ENCODE peak calls at places on chromosomes 4 and X, in six cellular contexts. One of them, this sample, is unnamed.

GRCh38 chr4:3470244-3471097 is 7.4 kb downstream of the DOK7 start:
- DNase-seq in stomach: peak
- DNase-seq in dorsolateral prefrontal cortex: no peak
- DNase-seq in psoas muscle: peak
- DNase-seq in GM23248: peak
- DNase-seq in heart left ventricle: peak
- DNase-seq in this sample: no peak

GRCh38 chr4:8198206-8198905 is 734 bp upstream of the SH3TC1 start:
- DNase-seq in heart left ventricle: no peak
- DNase-seq in psoas muscle: no peak
- DNase-seq in stomach: peak
- DNase-seq in dorsolateral prefrontal cortex: no peak
- DNase-seq in GM23248: no peak
- DNase-seq in this sample: no peak

GRCh38 chrX:129792586-129793291 is 13.0 kb downstream of the SASH3 start:
- DNase-seq in heart left ventricle: no peak
- DNase-seq in stomach: no peak
- DNase-seq in psoas muscle: no peak
- DNase-seq in GM23248: no peak
- DNase-seq in dorsolateral prefrontal cortex: no peak
- DNase-seq in this sample: no peak

GRCh38 chr4:56619160-56619559 is 61.9 kb downstream of the HOPX start:
- DNase-seq in GM23248: no peak
- DNase-seq in heart left ventricle: no peak
- DNase-seq in psoas muscle: no peak
- DNase-seq in dorsolateral prefrontal cortex: no peak
- DNase-seq in stomach: no peak
- DNase-seq in this sample: no peak

GRCh38 chr4:92091335-92091734 is 212.4 kb upstream of the GRID2 start:
- DNase-seq in stomach: no peak
- DNase-seq in heart left ventricle: no peak
- DNase-seq in psoas muscle: no peak
- DNase-seq in dorsolateral prefrontal cortex: no peak
- DNase-seq in GM23248: peak
- DNase-seq in this sample: no peak

GRCh38 chr4:119139316-119139715 is 3.7 kb downstream of the MYOZ2 start:
- DNase-seq in psoas muscle: no peak
- DNase-seq in stomach: no peak
- DNase-seq in GM23248: peak
- DNase-seq in heart left ventricle: no peak
- DNase-seq in dorsolateral prefrontal cortex: no peak
- DNase-seq in this sample: no peak

GRCh38 chr4:11700751-11701226 is 272.1 kb upstream of the HS3ST1 start:
- DNase-seq in psoas muscle: no peak
- DNase-seq in GM23248: no peak
- DNase-seq in stomach: no peak
- DNase-seq in heart left ventricle: no peak
- DNase-seq in dorsolateral prefrontal cortex: no peak
- DNase-seq in this sample: no peak

GRCh38 chr4:1249731-1250526 is 999 bp upstream of the CTBP1 start:
- DNase-seq in psoas muscle: peak
- DNase-seq in dorsolateral prefrontal cortex: peak
- DNase-seq in stomach: no peak
- DNase-seq in GM23248: peak
- DNase-seq in heart left ventricle: no peak
- DNase-seq in this sample: no peak

GRCh38 chr4:71938776-71939175 is 93.0 kb upstream of the NPFFR2 start:
- DNase-seq in dorsolateral prefrontal cortex: no peak
- DNase-seq in psoas muscle: no peak
- DNase-seq in GM23248: no peak
- DNase-seq in stomach: no peak
- DNase-seq in heart left ventricle: no peak
- DNase-seq in this sample: no peak

GRCh38 chr4:106796866-106797265 is 239.2 kb downstream of the DKK2 start:
- DNase-seq in stomach: no peak
- DNase-seq in dorsolateral prefrontal cortex: no peak
- DNase-seq in heart left ventricle: no peak
- DNase-seq in psoas muscle: no peak
- DNase-seq in GM23248: no peak
- DNase-seq in this sample: no peak

GRCh38 chrX:123728554-123728953 is 4.3 kb downstream of the THOC2 start:
- DNase-seq in stomach: no peak
- DNase-seq in GM23248: no peak
- DNase-seq in dorsolateral prefrontal cortex: no peak
- DNase-seq in psoas muscle: no peak
- DNase-seq in heart left ventricle: no peak
- DNase-seq in this sample: no peak

GRCh38 chr4:47490550-47490949 is 5.5 kb downstream of the ATP10D start:
- DNase-seq in psoas muscle: no peak
- DNase-seq in dorsolateral prefrontal cortex: no peak
- DNase-seq in GM23248: peak
- DNase-seq in heart left ventricle: peak
- DNase-seq in stomach: no peak
- DNase-seq in this sample: no peak

GRCh38 chr4:124177647-124178425 is 534.7 kb downstream of the ANKRD50 start:
- DNase-seq in heart left ventricle: no peak
- DNase-seq in dorsolateral prefrontal cortex: no peak
- DNase-seq in psoas muscle: no peak
- DNase-seq in stomach: no peak
- DNase-seq in GM23248: peak
- DNase-seq in this sample: no peak

GRCh38 chrX:21479695-21480280 is 105.6 kb downstream of the CNKSR2 start:
- DNase-seq in dorsolateral prefrontal cortex: no peak
- DNase-seq in stomach: no peak
- DNase-seq in heart left ventricle: no peak
- DNase-seq in psoas muscle: no peak
- DNase-seq in GM23248: peak
- DNase-seq in this sample: peak

GRCh38 chrX:50704360-50704759 is 109.6 kb downstream of the SHROOM4 start:
- DNase-seq in dorsolateral prefrontal cortex: no peak
- DNase-seq in heart left ventricle: no peak
- DNase-seq in GM23248: peak
- DNase-seq in psoas muscle: no peak
- DNase-seq in stomach: no peak
- DNase-seq in this sample: no peak

GRCh38 chr4:115113382-115114106 is at the start of gene NDST4:
- DNase-seq in stomach: no peak
- DNase-seq in GM23248: peak
- DNase-seq in dorsolateral prefrontal cortex: no peak
- DNase-seq in psoas muscle: no peak
- DNase-seq in heart left ventricle: peak
- DNase-seq in this sample: no peak

GRCh38 chr4:37812713-37813112 is 13.8 kb upstream of the PGM2 start:
- DNase-seq in dorsolateral prefrontal cortex: no peak
- DNase-seq in GM23248: peak
- DNase-seq in psoas muscle: no peak
- DNase-seq in stomach: no peak
- DNase-seq in heart left ventricle: no peak
- DNase-seq in this sample: peak

GRCh38 chrX:41293269-41293668 is 40.7 kb upstream of the DDX3X start:
- DNase-seq in GM23248: no peak
- DNase-seq in heart left ventricle: no peak
- DNase-seq in psoas muscle: peak
- DNase-seq in stomach: no peak
- DNase-seq in dorsolateral prefrontal cortex: no peak
- DNase-seq in this sample: no peak

GRCh38 chr4:16706251-16706650 is 192.2 kb downstream of the LDB2 start:
- DNase-seq in stomach: no peak
- DNase-seq in GM23248: no peak
- DNase-seq in dorsolateral prefrontal cortex: no peak
- DNase-seq in heart left ventricle: no peak
- DNase-seq in psoas muscle: no peak
- DNase-seq in this sample: no peak

GRCh38 chrX:48761674-48762471 is at the start of gene GLOD5:
- DNase-seq in GM23248: no peak
- DNase-seq in dorsolateral prefrontal cortex: no peak
- DNase-seq in heart left ventricle: no peak
- DNase-seq in psoas muscle: no peak
- DNase-seq in stomach: peak
- DNase-seq in this sample: no peak

GRCh38 chrX:9516635-9517034 is 51.8 kb downstream of the TBL1X start:
- DNase-seq in stomach: no peak
- DNase-seq in GM23248: no peak
- DNase-seq in psoas muscle: no peak
- DNase-seq in dorsolateral prefrontal cortex: no peak
- DNase-seq in heart left ventricle: no peak
- DNase-seq in this sample: no peak

GRCh38 chr4:121764702-121765367 is at the start of gene SMIM43:
- DNase-seq in heart left ventricle: peak
- DNase-seq in dorsolateral prefrontal cortex: no peak
- DNase-seq in psoas muscle: no peak
- DNase-seq in GM23248: peak
- DNase-seq in stomach: no peak
- DNase-seq in this sample: peak

GRCh38 chr4:112895785-112896184 is 153.7 kb upstream of the ANK2 start:
- DNase-seq in stomach: no peak
- DNase-seq in psoas muscle: no peak
- DNase-seq in heart left ventricle: no peak
- DNase-seq in GM23248: peak
- DNase-seq in dorsolateral prefrontal cortex: peak
- DNase-seq in this sample: no peak

DNA sequence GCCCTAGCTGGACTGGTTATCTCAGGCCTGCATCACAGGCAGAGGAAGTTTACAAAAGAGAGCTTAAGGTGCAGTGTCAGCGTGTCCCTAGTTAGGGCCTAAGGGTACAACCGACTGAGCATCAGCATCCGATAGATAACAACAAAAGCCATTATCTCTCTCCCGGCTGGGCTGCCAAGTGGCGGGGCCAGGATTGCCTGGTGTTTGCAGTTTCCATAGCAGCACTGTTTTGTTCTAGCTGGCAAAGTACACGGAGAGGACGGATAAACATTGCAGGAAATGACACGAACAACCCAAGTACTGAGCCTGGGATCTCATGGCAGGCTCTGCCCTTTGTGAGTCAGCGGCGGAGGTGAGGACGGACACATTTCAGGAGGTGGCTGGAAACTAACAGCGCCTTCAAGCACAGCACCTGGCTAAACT is 104.7 kb upstream of the NOCT start:
- DNase-seq in dorsolateral prefrontal cortex: peak
- DNase-seq in psoas muscle: peak
- DNase-seq in GM23248: peak
- DNase-seq in stomach: peak
- DNase-seq in heart left ventricle: peak
- DNase-seq in this sample: peak
- H3K27ac ChIP-seq in dorsolateral prefrontal cortex: no peak
- H3K27ac ChIP-seq in psoas muscle: no peak
- H3K27ac ChIP-seq in GM23248: no peak
- H3K27ac ChIP-seq in stomach: peak
- H3K27ac ChIP-seq in heart left ventricle: peak
- H3K27ac ChIP-seq in this sample: peak

DNA sequence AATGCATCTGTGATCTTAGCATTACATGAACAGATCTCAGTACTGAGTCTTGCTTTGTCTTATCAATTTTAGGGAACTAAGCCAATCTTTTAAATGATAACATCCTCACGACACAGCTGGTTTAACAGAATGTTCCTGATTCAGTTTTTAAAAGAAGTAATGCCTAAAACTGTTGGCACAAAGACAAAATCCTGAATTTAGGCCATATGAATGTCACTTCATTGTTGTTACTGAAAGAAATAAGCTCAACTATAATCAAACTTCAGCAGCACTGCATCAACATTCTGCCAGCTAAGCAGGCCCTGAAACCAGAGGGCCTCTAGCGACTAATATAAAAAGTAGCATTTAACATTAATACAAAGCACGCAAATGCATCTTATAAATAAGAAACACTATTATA is 130.6 kb downstream of the FRYL start:
- DNase-seq in GM23248: no peak
- DNase-seq in heart left ventricle: no peak
- DNase-seq in psoas muscle: no peak
- DNase-seq in stomach: no peak
- DNase-seq in dorsolateral prefrontal cortex: no peak
- DNase-seq in this sample: no peak
- H3K27ac ChIP-seq in GM23248: no peak
- H3K27ac ChIP-seq in heart left ventricle: no peak
- H3K27ac ChIP-seq in psoas muscle: no peak
- H3K27ac ChIP-seq in stomach: no peak
- H3K27ac ChIP-seq in dorsolateral prefrontal cortex: peak
- H3K27ac ChIP-seq in this sample: no peak

GRCh38 chr4:98586634-98587354 is 71.6 kb downstream of the TSPAN5 start:
- DNase-seq in dorsolateral prefrontal cortex: peak
- DNase-seq in stomach: no peak
- DNase-seq in heart left ventricle: no peak
- DNase-seq in GM23248: no peak
- DNase-seq in psoas muscle: no peak
- DNase-seq in this sample: no peak

GRCh38 chr4:98583265-98583664 is 75.1 kb downstream of the TSPAN5 start:
- DNase-seq in GM23248: no peak
- DNase-seq in heart left ventricle: no peak
- DNase-seq in stomach: no peak
- DNase-seq in dorsolateral prefrontal cortex: no peak
- DNase-seq in psoas muscle: no peak
- DNase-seq in this sample: no peak

GRCh38 chr4:98581126-98581525 is 77.3 kb downstream of the TSPAN5 start:
- DNase-seq in GM23248: no peak
- DNase-seq in heart left ventricle: no peak
- DNase-seq in stomach: no peak
- DNase-seq in psoas muscle: no peak
- DNase-seq in dorsolateral prefrontal cortex: no peak
- DNase-seq in this sample: no peak

GRCh38 chr4:98584265-98584664 is 74.1 kb downstream of the TSPAN5 start:
- DNase-seq in heart left ventricle: no peak
- DNase-seq in GM23248: no peak
- DNase-seq in psoas muscle: no peak
- DNase-seq in stomach: no peak
- DNase-seq in dorsolateral prefrontal cortex: no peak
- DNase-seq in this sample: no peak

GRCh38 chr4:98586231-98586630 is 72.2 kb downstream of the TSPAN5 start:
- DNase-seq in stomach: no peak
- DNase-seq in heart left ventricle: no peak
- DNase-seq in GM23248: no peak
- DNase-seq in psoas muscle: no peak
- DNase-seq in dorsolateral prefrontal cortex: no peak
- DNase-seq in this sample: no peak
- H3K27ac ChIP-seq in stomach: no peak
- H3K27ac ChIP-seq in heart left ventricle: no peak
- H3K27ac ChIP-seq in GM23248: no peak
- H3K27ac ChIP-seq in psoas muscle: no peak
- H3K27ac ChIP-seq in dorsolateral prefrontal cortex: peak
- H3K27ac ChIP-seq in this sample: no peak

GRCh38 chr4:74624351-74625151 is 169.8 kb downstream of the BTC start:
- DNase-seq in stomach: no peak
- DNase-seq in heart left ventricle: no peak
- DNase-seq in dorsolateral prefrontal cortex: no peak
- DNase-seq in psoas muscle: no peak
- DNase-seq in GM23248: peak
- DNase-seq in this sample: peak

GRCh38 chr4:74623041-74623440 is 171.3 kb downstream of the BTC start:
- DNase-seq in heart left ventricle: no peak
- DNase-seq in stomach: no peak
- DNase-seq in dorsolateral prefrontal cortex: no peak
- DNase-seq in GM23248: peak
- DNase-seq in psoas muscle: no peak
- DNase-seq in this sample: no peak

GRCh38 chr4:74619931-74620702 is 174.2 kb downstream of the BTC start:
- DNase-seq in heart left ventricle: no peak
- DNase-seq in dorsolateral prefrontal cortex: no peak
- DNase-seq in psoas muscle: no peak
- DNase-seq in GM23248: peak
- DNase-seq in stomach: no peak
- DNase-seq in this sample: no peak

GRCh38 chr4:74618659-74619058 is 173.7 kb downstream of the AREG start:
- DNase-seq in GM23248: peak
- DNase-seq in stomach: no peak
- DNase-seq in heart left ventricle: no peak
- DNase-seq in psoas muscle: no peak
- DNase-seq in dorsolateral prefrontal cortex: no peak
- DNase-seq in this sample: no peak

GRCh38 chr4:74621616-74622015 is 172.7 kb downstream of the BTC start:
- DNase-seq in GM23248: no peak
- DNase-seq in heart left ventricle: no peak
- DNase-seq in psoas muscle: no peak
- DNase-seq in dorsolateral prefrontal cortex: no peak
- DNase-seq in stomach: no peak
- DNase-seq in this sample: no peak
- H3K27ac ChIP-seq in GM23248: no peak
- H3K27ac ChIP-seq in heart left ventricle: no peak
- H3K27ac ChIP-seq in psoas muscle: no peak
- H3K27ac ChIP-seq in dorsolateral prefrontal cortex: no peak
- H3K27ac ChIP-seq in stomach: no peak
- H3K27ac ChIP-seq in this sample: no peak

This sample was measured in SJSA1.